ENCODE peak calls at places on chromosomes 1 and 21, in seven cellular contexts. One of them, this sample, is unnamed.

GRCh38 chr1:167627615-167627864 is 2.5 kb upstream of the RCSD1 start:
- ATAC-seq in Panc1: peak; percentile 15
- ATAC-seq in HCT116: no peak
- ATAC-seq in HepG2: peak; percentile 19
- ATAC-seq in GM12878: peak; percentile 20
- ATAC-seq in upper lobe of left lung: peak; percentile 30
- ATAC-seq in K562: no peak
- ATAC-seq in this sample: no peak

GRCh38 chr1:82246050-82246449 is 445.3 kb downstream of the ADGRL2 start:
- ATAC-seq in Panc1: no peak
- ATAC-seq in HCT116: no peak
- ATAC-seq in HepG2: no peak
- ATAC-seq in GM12878: peak; percentile 36
- ATAC-seq in upper lobe of left lung: no peak
- ATAC-seq in K562: no peak
- ATAC-seq in this sample: no peak

GRCh38 chr1:17829579-17829978 is 74.4 kb downstream of the ACTL8 start:
- ATAC-seq in Panc1: no peak
- ATAC-seq in HCT116: no peak
- ATAC-seq in HepG2: no peak
- ATAC-seq in GM12878: no peak
- ATAC-seq in upper lobe of left lung: no peak
- ATAC-seq in K562: no peak
- ATAC-seq in this sample: no peak

GRCh38 chr1:114126696-114127095 is 27.0 kb downstream of the SYT6 start:
- ATAC-seq in Panc1: no peak
- ATAC-seq in HCT116: no peak
- ATAC-seq in HepG2: no peak
- ATAC-seq in GM12878: peak; percentile 87
- ATAC-seq in upper lobe of left lung: peak; percentile 56
- ATAC-seq in K562: no peak
- ATAC-seq in this sample: no peak

GRCh38 chr1:111819566-111819965 is 63.9 kb downstream of the DDX20 start:
- ATAC-seq in Panc1: no peak
- ATAC-seq in HCT116: no peak
- ATAC-seq in HepG2: no peak
- ATAC-seq in GM12878: no peak
- ATAC-seq in upper lobe of left lung: no peak
- ATAC-seq in K562: no peak
- ATAC-seq in this sample: no peak

GRCh38 chr21:15015622-15016471 is 49.0 kb downstream of the NRIP1 start:
- ATAC-seq in Panc1: no peak
- ATAC-seq in HCT116: no peak
- ATAC-seq in HepG2: peak; percentile 69
- ATAC-seq in GM12878: no peak
- ATAC-seq in upper lobe of left lung: peak; percentile 68
- ATAC-seq in K562: no peak
- ATAC-seq in this sample: no peak

GRCh38 chr1:224486801-224487583 is 52.4 kb upstream of the WDR26 start:
- ATAC-seq in Panc1: no peak
- ATAC-seq in HCT116: no peak
- ATAC-seq in HepG2: no peak
- ATAC-seq in GM12878: no peak
- ATAC-seq in upper lobe of left lung: no peak
- ATAC-seq in K562: no peak
- ATAC-seq in this sample: no peak

GRCh38 chr1:98898901-98899300 is 105.8 kb downstream of the PLPPR5 start:
- ATAC-seq in Panc1: no peak
- ATAC-seq in HCT116: no peak
- ATAC-seq in HepG2: no peak
- ATAC-seq in GM12878: no peak
- ATAC-seq in upper lobe of left lung: no peak
- ATAC-seq in K562: no peak
- ATAC-seq in this sample: no peak

GRCh38 chr1:87718241-87718950 is 389.7 kb downstream of the LMO4 start:
- ATAC-seq in Panc1: no peak
- ATAC-seq in HCT116: no peak
- ATAC-seq in HepG2: no peak
- ATAC-seq in GM12878: no peak
- ATAC-seq in upper lobe of left lung: no peak
- ATAC-seq in K562: no peak
- ATAC-seq in this sample: no peak

GRCh38 chr1:161313554-161314200 is 504 bp upstream of the SDHC start:
- ATAC-seq in Panc1: peak; percentile 54
- ATAC-seq in HCT116: no peak
- ATAC-seq in HepG2: peak; percentile 37
- ATAC-seq in GM12878: peak; percentile 19
- ATAC-seq in upper lobe of left lung: no peak
- ATAC-seq in K562: peak; percentile 4
- ATAC-seq in this sample: no peak

GRCh38 chr1:10446790-10447422 is 2.9 kb upstream of the CORT start:
- ATAC-seq in Panc1: no peak
- ATAC-seq in HCT116: no peak
- ATAC-seq in HepG2: no peak
- ATAC-seq in GM12878: no peak
- ATAC-seq in upper lobe of left lung: no peak
- ATAC-seq in K562: no peak
- ATAC-seq in this sample: no peak

GRCh38 chr1:52814465-52814864 is 28.1 kb upstream of the ZYG11A start:
- ATAC-seq in Panc1: no peak
- ATAC-seq in HCT116: peak; percentile 20
- ATAC-seq in HepG2: peak; percentile 65
- ATAC-seq in GM12878: no peak
- ATAC-seq in upper lobe of left lung: no peak
- ATAC-seq in K562: peak; percentile 70
- ATAC-seq in this sample: no peak

GRCh38 chr1:43961692-43962091 is 8.1 kb upstream of the DPH2 start:
- ATAC-seq in Panc1: no peak
- ATAC-seq in HCT116: no peak
- ATAC-seq in HepG2: no peak
- ATAC-seq in GM12878: no peak
- ATAC-seq in upper lobe of left lung: no peak
- ATAC-seq in K562: no peak
- ATAC-seq in this sample: no peak

GRCh38 chr1:98321191-98321590 is 340.3 kb upstream of the SNX7 start:
- ATAC-seq in Panc1: no peak
- ATAC-seq in HCT116: no peak
- ATAC-seq in HepG2: no peak
- ATAC-seq in GM12878: no peak
- ATAC-seq in upper lobe of left lung: no peak
- ATAC-seq in K562: no peak
- ATAC-seq in this sample: no peak

GRCh38 chr1:40978886-40979240 is 633 bp upstream of the CTPS1 start:
- ATAC-seq in Panc1: no peak
- ATAC-seq in HCT116: no peak
- ATAC-seq in HepG2: no peak
- ATAC-seq in GM12878: no peak
- ATAC-seq in upper lobe of left lung: no peak
- ATAC-seq in K562: no peak
- ATAC-seq in this sample: no peak

GRCh38 chr1:227846265-227846858 is 30.9 kb downstream of the PRSS38 start:
- ATAC-seq in Panc1: peak; percentile 38
- ATAC-seq in HCT116: no peak
- ATAC-seq in HepG2: no peak
- ATAC-seq in GM12878: no peak
- ATAC-seq in upper lobe of left lung: no peak
- ATAC-seq in K562: peak; percentile 43
- ATAC-seq in this sample: no peak

GRCh38 chr1:205072881-205073280 is 11.4 kb downstream of the TMEM81 start:
- ATAC-seq in Panc1: no peak
- ATAC-seq in HCT116: no peak
- ATAC-seq in HepG2: no peak
- ATAC-seq in GM12878: no peak
- ATAC-seq in upper lobe of left lung: no peak
- ATAC-seq in K562: no peak
- ATAC-seq in this sample: no peak

GRCh38 chr1:178192686-178193085 is 98.8 kb downstream of the RASAL2 start:
- ATAC-seq in Panc1: peak; percentile 69
- ATAC-seq in HCT116: no peak
- ATAC-seq in HepG2: no peak
- ATAC-seq in GM12878: peak; percentile 22
- ATAC-seq in upper lobe of left lung: peak; percentile 87
- ATAC-seq in K562: no peak
- ATAC-seq in this sample: peak; percentile 57

GRCh38 chr1:22204989-22205913 is 62.4 kb upstream of the WNT4 start:
- ATAC-seq in Panc1: no peak
- ATAC-seq in HCT116: no peak
- ATAC-seq in HepG2: no peak
- ATAC-seq in GM12878: no peak
- ATAC-seq in upper lobe of left lung: peak; percentile 20
- ATAC-seq in K562: no peak
- ATAC-seq in this sample: no peak

GRCh38 chr21:31630062-31630711 is 29.3 kb upstream of the SOD1 start:
- ATAC-seq in Panc1: no peak
- ATAC-seq in HCT116: peak; percentile 91
- ATAC-seq in HepG2: no peak
- ATAC-seq in GM12878: no peak
- ATAC-seq in upper lobe of left lung: no peak
- ATAC-seq in K562: no peak
- ATAC-seq in this sample: no peak

GRCh38 chr1:220513834-220514233 is 14.1 kb upstream of the MARK1 start:
- ATAC-seq in Panc1: no peak
- ATAC-seq in HCT116: no peak
- ATAC-seq in HepG2: no peak
- ATAC-seq in GM12878: no peak
- ATAC-seq in upper lobe of left lung: no peak
- ATAC-seq in K562: no peak
- ATAC-seq in this sample: no peak

GRCh38 chr21:32382108-32382601 is 10.7 kb downstream of the URB1 start:
- ATAC-seq in Panc1: peak; percentile 25
- ATAC-seq in HCT116: peak; percentile 28
- ATAC-seq in HepG2: no peak
- ATAC-seq in GM12878: no peak
- ATAC-seq in upper lobe of left lung: no peak
- ATAC-seq in K562: no peak
- ATAC-seq in this sample: peak; percentile 9

GRCh38 chr1:184223216-184223615 is 163.6 kb upstream of the C1orf21 start:
- ATAC-seq in Panc1: no peak
- ATAC-seq in HCT116: no peak
- ATAC-seq in HepG2: no peak
- ATAC-seq in GM12878: peak; percentile 27
- ATAC-seq in upper lobe of left lung: peak; percentile 4
- ATAC-seq in K562: peak; percentile 61
- ATAC-seq in this sample: no peak

GRCh38 chr1:51581286-51581685 is 35.6 kb upstream of the OSBPL9 start:
- ATAC-seq in Panc1: no peak
- ATAC-seq in HCT116: no peak
- ATAC-seq in HepG2: no peak
- ATAC-seq in GM12878: no peak
- ATAC-seq in upper lobe of left lung: no peak
- ATAC-seq in K562: no peak
- ATAC-seq in this sample: no peak
- H3K4me1 ChIP-seq in Panc1: peaks cover 32% of the 10 kb centered on the region
- H3K4me1 ChIP-seq in HCT116: peaks cover 9% of the 10 kb centered on the region
- H3K4me1 ChIP-seq in HepG2: peaks cover 23% of the 10 kb centered on the region
- H3K4me1 ChIP-seq in GM12878: peaks cover 18% of the 10 kb centered on the region
- H3K4me1 ChIP-seq in upper lobe of left lung: no peaks in the 10 kb centered on the region
- H3K4me1 ChIP-seq in K562: peaks cover 5% of the 10 kb centered on the region
- H3K4me1 ChIP-seq in this sample: no peaks in the 10 kb centered on the region

GRCh38 chr21:43951911-43952703 is 60.0 kb upstream of the TRAPPC10 start:
- ATAC-seq in Panc1: no peak
- ATAC-seq in HCT116: no peak
- ATAC-seq in HepG2: no peak
- ATAC-seq in GM12878: no peak
- ATAC-seq in upper lobe of left lung: no peak
- ATAC-seq in K562: no peak
- ATAC-seq in this sample: no peak

GRCh38 chr21:43950936-43951335 is 61.2 kb upstream of the TRAPPC10 start:
- ATAC-seq in Panc1: no peak
- ATAC-seq in HCT116: no peak
- ATAC-seq in HepG2: no peak
- ATAC-seq in GM12878: no peak
- ATAC-seq in upper lobe of left lung: no peak
- ATAC-seq in K562: no peak
- ATAC-seq in this sample: no peak

GRCh38 chr21:43954042-43954441 is 58.1 kb upstream of the TRAPPC10 start:
- ATAC-seq in Panc1: no peak
- ATAC-seq in HCT116: no peak
- ATAC-seq in HepG2: no peak
- ATAC-seq in GM12878: no peak
- ATAC-seq in upper lobe of left lung: no peak
- ATAC-seq in K562: no peak
- ATAC-seq in this sample: no peak

GRCh38 chr21:43954896-43955295 is 57.2 kb upstream of the TRAPPC10 start:
- ATAC-seq in Panc1: no peak
- ATAC-seq in HCT116: no peak
- ATAC-seq in HepG2: no peak
- ATAC-seq in GM12878: no peak
- ATAC-seq in upper lobe of left lung: no peak
- ATAC-seq in K562: no peak
- ATAC-seq in this sample: no peak

DNA sequence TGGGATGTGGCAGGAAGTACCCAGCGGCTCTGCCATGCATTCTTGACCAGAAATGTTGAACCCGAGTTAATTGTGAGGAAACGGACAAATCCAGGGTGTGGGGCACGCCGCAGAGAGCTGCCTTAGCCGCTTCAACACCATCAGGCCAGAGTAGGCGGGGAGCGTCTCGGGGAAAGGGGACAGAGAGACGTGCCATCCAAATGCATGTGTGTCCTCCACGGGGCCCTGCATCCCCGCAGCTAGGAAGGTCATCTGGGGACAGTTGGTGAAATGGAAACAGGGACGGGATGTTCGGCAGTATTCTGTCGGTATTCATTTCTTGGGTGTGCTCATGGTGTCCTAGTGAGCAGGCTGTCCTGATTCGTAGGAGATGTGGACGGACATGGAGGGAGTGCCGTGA is 59.1 kb upstream of the TRAPPC10 start:
- ATAC-seq in Panc1: no peak
- ATAC-seq in HCT116: no peak
- ATAC-seq in HepG2: no peak
- ATAC-seq in GM12878: no peak
- ATAC-seq in upper lobe of left lung: no peak
- ATAC-seq in K562: no peak
- ATAC-seq in this sample: no peak
- TF ChIP-seq POLR2AphosphoS5 in Panc1: no peak
- TF ChIP-seq POLR2AphosphoS5 in HCT116: no peak
- TF ChIP-seq POLR2AphosphoS5 in HepG2: no peak
- TF ChIP-seq POLR2AphosphoS5 in GM12878: no peak
- TF ChIP-seq POLR2AphosphoS5 in upper lobe of left lung: no peak
- TF ChIP-seq POLR2AphosphoS5 in K562: no peak
- TF ChIP-seq POLR2AphosphoS5 in this sample: no peak

GRCh38 chr1:159879977-159880376 is 17.5 kb upstream of the VSIG8 start:
- ATAC-seq in Panc1: no peak
- ATAC-seq in HCT116: no peak
- ATAC-seq in HepG2: no peak
- ATAC-seq in GM12878: no peak
- ATAC-seq in upper lobe of left lung: no peak
- ATAC-seq in K562: peak; percentile 30
- ATAC-seq in this sample: no peak
- H3K4me3 ChIP-seq in Panc1: no peak overlapping the region
- H3K4me3 ChIP-seq in HCT116: no peak overlapping the region
- H3K4me3 ChIP-seq in HepG2: no peak overlapping the region
- H3K4me3 ChIP-seq in GM12878: no peak overlapping the region
- H3K4me3 ChIP-seq in upper lobe of left lung: no peak overlapping the region
- H3K4me3 ChIP-seq in K562: no peak overlapping the region
- H3K4me3 ChIP-seq in this sample: no peak overlapping the region

GRCh38 chr1:6795661-6796060 is 10.4 kb downstream of the CAMTA1 start:
- ATAC-seq in Panc1: no peak
- ATAC-seq in HCT116: no peak
- ATAC-seq in HepG2: no peak
- ATAC-seq in GM12878: no peak
- ATAC-seq in upper lobe of left lung: peak; percentile 46
- ATAC-seq in K562: no peak
- ATAC-seq in this sample: no peak
- H3K4me1 ChIP-seq in Panc1: peaks cover 5% of the 10 kb centered on the region
- H3K4me1 ChIP-seq in HCT116: no peaks in the 10 kb centered on the region
- H3K4me1 ChIP-seq in HepG2: no peaks in the 10 kb centered on the region
- H3K4me1 ChIP-seq in GM12878: no peaks in the 10 kb centered on the region
- H3K4me1 ChIP-seq in upper lobe of left lung: peaks cover 24% of the 10 kb centered on the region
- H3K4me1 ChIP-seq in K562: peaks cover 3% of the 10 kb centered on the region
- H3K4me1 ChIP-seq in this sample: peaks cover 72% of the 10 kb centered on the region

This sample was measured in gastroesophageal sphincter.